ENCODE peak calls at places on chromosomes 5 and 9, in four cellular contexts. F is adipocyte, N is left ventricle myocardium inferior, T is colonic mucosa. O is an unnamed sample.

GRCh38 chr5:1314564-1314982 is 19.7 kb upstream of the TERT start:
- DNase-seq in F (no peak), N (no peak), T (no peak), O (no peak)

GRCh38 chr9:131943397-131943796 is 136.3 kb downstream of the MED27 start:
- DNase-seq in F (no peak), N (no peak), T (no peak), O (no peak)

GRCh38 chr5:1545798-1546355 is 22.1 kb upstream of the LPCAT1 start:
- DNase-seq in F (no peak), N (no peak), T (no peak), O (no peak)

GRCh38 chr9:122248448-122248865 is 16.2 kb downstream of the RBM18 start:
- DNase-seq in F (no peak), N (no peak), T (no peak), O (no peak)

GRCh38 chr5:83472213-83472507 is 616 bp downstream of the VCAN start:
- DNase-seq in F (no peak), N (no peak), T (no peak), O (no peak)

GRCh38 chr5:65027149-65027548 is 258.4 kb downstream of the CWC27 start:
- DNase-seq in F (no peak), N (no peak), T (no peak), O (no peak)

GRCh38 chr9:126788631-126789349 is 16.1 kb upstream of the ZBTB43 start:
- DNase-seq in F (peak; percentile 62), N (no peak), T (no peak), O (no peak)

GRCh38 chr5:10629661-10630060 is 65.8 kb downstream of the ANKRD33B start:
- DNase-seq in F (no peak), N (no peak), T (no peak), O (no peak)

GRCh38 chr9:96040591-96041461 is 165.3 kb downstream of the ERCC6L2 start:
- DNase-seq in F (peak; percentile 25), N (no peak), T (no peak), O (no peak)

GRCh38 chr5:178320281-178320855 is 87.8 kb upstream of the PHYKPL start:
- DNase-seq in F (no peak), N (no peak), T (no peak), O (no peak)

GRCh38 chr5:168987540-168988300 is 313.2 kb downstream of the SLIT3 start:
- DNase-seq in F (peak; percentile 93), N (peak; percentile 65), T (peak; percentile 78), O (peak; percentile 94)

GRCh38 chr9:78235296-78235770 is 542 bp upstream of the CEP78 start:
- DNase-seq in F (peak; percentile 58), N (no peak), T (no peak), O (no peak)

GRCh38 chr9:129885018-129885669 is 49.9 kb downstream of the USP20 start:
- DNase-seq in F (peak; percentile 12), N (no peak), T (peak; percentile 68), O (peak; percentile 42)

GRCh38 chr9:134320195-134320885 is 5.9 kb upstream of the RXRA start:
- DNase-seq in F (no peak), N (peak; percentile 11), T (no peak), O (no peak)

GRCh38 chr9:86126998-86127972 is 27.9 kb upstream of the GOLM1 start:
- DNase-seq in F (peak; percentile 67), N (peak; percentile 16), T (peak; percentile 87), O (peak; percentile 23)

GRCh38 chr9:116998305-116998704 is 311.2 kb downstream of the TRIM32 start:
- DNase-seq in F (peak; percentile 4), N (no peak), T (no peak), O (no peak)

GRCh38 chr5:149887622-149888183 is 56.9 kb downstream of the PDE6A start:
- DNase-seq in F (peak; percentile 68), N (no peak), T (no peak), O (no peak)

GRCh38 chr5:156326718-156327259 is at the start of gene SGCD:
- DNase-seq in F (peak; percentile 94), N (peak; percentile 71), T (peak; percentile 22), O (peak; percentile 39)

GRCh38 chr9:137762414-137763061 is 115.0 kb upstream of the CACNA1B start:
- DNase-seq in F (no peak), N (no peak), T (no peak), O (no peak)

GRCh38 chr9:137759649-137760321 is 117.8 kb upstream of the CACNA1B start:
- DNase-seq in F (no peak), N (no peak), T (no peak), O (no peak)

GRCh38 chr9:137760426-137760825 is 117.2 kb upstream of the CACNA1B start:
- DNase-seq in F (no peak), N (no peak), T (no peak), O (no peak)

GRCh38 chr9:137761793-137762192 is 115.8 kb upstream of the CACNA1B start:
- DNase-seq in F (no peak), N (no peak), T (no peak), O (no peak)

DNA sequence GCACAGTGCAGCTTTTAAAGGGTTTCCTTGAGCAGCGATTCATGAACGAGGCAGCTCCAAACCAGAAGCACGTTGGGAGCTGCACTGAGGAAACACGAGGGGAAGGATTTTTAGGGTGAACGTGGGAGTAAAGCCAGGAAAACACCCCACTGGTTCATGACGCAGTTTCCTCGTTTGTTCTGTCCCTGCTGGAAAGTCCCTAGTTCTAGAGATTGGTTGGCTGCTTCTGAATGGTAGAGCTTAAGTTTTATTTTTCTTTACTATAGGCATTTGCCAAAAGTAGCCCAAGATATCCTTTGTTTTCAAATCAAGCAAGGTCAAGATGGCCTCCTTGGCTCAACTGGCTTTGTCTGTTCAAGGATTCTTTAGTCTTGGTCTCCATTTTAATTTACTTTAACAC is 116.5 kb upstream of the CACNA1B start:
- DNase-seq in F (no peak), N (no peak), T (no peak), O (no peak)
- H3K36me3 ChIP-seq in F (peaks cover 48% of the 10 kb centered on the region), N (peaks cover 78% of the 10 kb centered on the region), T (no peaks in the 10 kb centered on the region), O (peaks cover 84% of the 10 kb centered on the region)

DNA sequence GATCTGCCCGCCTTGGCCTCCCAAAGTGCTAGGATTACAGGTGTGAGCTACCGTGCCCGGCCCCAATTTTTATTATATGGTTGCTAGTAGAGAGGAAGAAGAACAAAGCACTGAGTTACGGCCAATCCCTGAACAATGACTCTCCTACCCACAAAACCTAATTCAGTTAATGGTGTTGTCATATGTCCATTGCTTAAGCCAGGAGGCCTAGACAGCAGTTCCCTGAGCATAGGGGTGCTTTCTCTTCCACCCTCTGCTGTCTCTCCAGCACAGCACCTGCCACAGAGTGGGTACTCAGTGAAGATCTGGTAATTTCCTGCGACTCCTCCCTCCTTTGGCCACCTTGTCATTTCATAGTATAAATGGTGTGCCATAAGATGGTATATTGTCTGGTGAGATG is 21.4 kb upstream of the LTC4S start:
- DNase-seq in F (no peak), N (no peak), T (no peak), O (no peak)
- H3K36me3 ChIP-seq in F (peaks cover 87% of the 10 kb centered on the region), N (peaks cover 83% of the 10 kb centered on the region), T (peaks cover 16% of the 10 kb centered on the region), O (peaks cover 90% of the 10 kb centered on the region)

GRCh38 chr9:124531115-124531514 is 23.9 kb upstream of the NR5A1 start:
- DNase-seq in F (no peak), N (no peak), T (no peak), O (no peak)
- H3K36me3 ChIP-seq in F (no peaks in the 10 kb centered on the region), N (peaks cover 6% of the 10 kb centered on the region), T (no peaks in the 10 kb centered on the region), O (no peaks in the 10 kb centered on the region)

GRCh38 chr9:79600466-79600865 is 28.7 kb downstream of the TLE4 start:
- DNase-seq in F (no peak), N (no peak), T (no peak), O (no peak)

GRCh38 chr9:79603222-79603925 is 31.6 kb downstream of the TLE4 start:
- DNase-seq in F (no peak), N (no peak), T (no peak), O (no peak)

GRCh38 chr9:79604921-79605562 is 33.3 kb downstream of the TLE4 start:
- DNase-seq in F (no peak), N (no peak), T (no peak), O (no peak)

GRCh38 chr9:79609468-79610018 is 37.8 kb downstream of the TLE4 start:
- DNase-seq in F (no peak), N (no peak), T (no peak), O (no peak)

DNA sequence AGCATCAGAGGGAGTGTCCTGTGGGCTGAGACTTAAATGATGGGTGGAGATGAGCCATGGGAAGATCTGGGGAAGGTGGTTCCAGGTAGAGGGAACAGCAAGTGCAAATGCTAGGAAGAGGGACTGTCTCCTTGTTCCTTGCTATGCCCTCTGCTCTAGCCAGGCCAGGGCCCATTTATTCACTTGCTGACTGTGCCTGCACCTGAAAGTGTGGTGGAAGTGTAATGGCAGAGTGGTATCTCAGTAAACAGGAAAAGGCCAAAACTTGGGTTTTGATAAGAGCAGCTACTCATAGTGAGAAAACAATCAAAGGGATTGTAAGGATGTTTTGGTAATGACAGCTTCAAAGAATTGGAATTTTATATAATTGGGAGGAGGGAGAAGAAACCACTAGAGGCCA is 32.4 kb downstream of the TLE4 start:
- DNase-seq in F (no peak), N (no peak), T (no peak), O (no peak)
- H3K36me3 ChIP-seq in F (peaks cover 3% of the 10 kb centered on the region), N (peaks cover 9% of the 10 kb centered on the region), T (no peaks in the 10 kb centered on the region), O (no peaks in the 10 kb centered on the region)

O was measured in tibial nerve.